ENCODE peak calls at places on chromosomes 3 and 15, in five cellular contexts. Y is HEK293T; G is EL; C is activated CD4-positive, alpha-beta T cell treated with anti-CD3 and anti-CD28 coated beads, Interleukin-2, amount 10 ng/mL, durations not matched to agents 7 days and 5 days; V is neuronal stem cell. K is an unnamed sample.

GRCh38 chr15:75430259-75430658 is 21.2 kb downstream of the SIN3A start:
- DNase-seq in V (no peak), Y (no peak), C (no peak), G (no peak), K (no peak)

GRCh38 chr15:37204698-37205097 is 104.3 kb upstream of the MEIS2 start:
- DNase-seq in Y (no peak), V (no peak), G (peak), C (no peak), K (no peak)

GRCh38 chr15:78749831-78750230 is 61.4 kb downstream of the ADAMTS7 start:
- DNase-seq in Y (no peak), V (no peak), C (no peak), G (no peak), K (no peak)

GRCh38 chr3:29718661-29719065 is 437.8 kb downstream of the RBMS3 start:
- DNase-seq in V (no peak), G (no peak), C (no peak), Y (no peak), K (no peak)

GRCh38 chr3:141303481-141304223 is 64.7 kb upstream of the ZBTB38 start:
- DNase-seq in G (peak), C (peak), Y (peak), V (peak), K (no peak)

GRCh38 chr15:83458396-83458795 is 11.3 kb downstream of the SH3GL3 start:
- DNase-seq in V (no peak), Y (no peak), C (no peak), G (no peak), K (no peak)

GRCh38 chr3:69791111-69791510 is 51.8 kb downstream of the MITF start:
- DNase-seq in V (no peak), Y (no peak), G (peak), C (no peak), K (no peak)

GRCh38 chr3:38247366-38248035 is 18.1 kb upstream of the SLC22A13 start:
- DNase-seq in Y (peak), V (no peak), C (no peak), G (peak), K (no peak)

GRCh38 chr3:135238866-135239434 is 443.9 kb downstream of the EPHB1 start:
- DNase-seq in V (no peak), Y (no peak), G (no peak), C (no peak), K (no peak)

GRCh38 chr3:77693147-77693546 is 653.2 kb downstream of the ROBO2 start:
- DNase-seq in G (no peak), C (no peak), V (no peak), Y (no peak), K (no peak)

GRCh38 chr3:14261229-14261628 is 82.6 kb downstream of the LSM3 start:
- DNase-seq in V (peak), Y (peak), G (peak), C (peak), K (peak)

GRCh38 chr3:152621006-152621868 is 213.7 kb upstream of the P2RY1 start:
- DNase-seq in Y (no peak), V (no peak), G (no peak), C (no peak), K (no peak)

GRCh38 chr15:81270781-81271491 is 53.0 kb downstream of the STARD5 start:
- DNase-seq in V (peak), C (no peak), G (peak), Y (no peak), K (no peak)

GRCh38 chr3:14689247-14689980 is 14.5 kb downstream of the C3orf20 start:
- DNase-seq in Y (no peak), C (no peak), V (no peak), G (no peak), K (no peak)

GRCh38 chr15:36867436-36867835 is 232.9 kb downstream of the MEIS2 start:
- DNase-seq in Y (no peak), C (no peak), V (no peak), G (no peak), K (no peak)

GRCh38 chr3:71062920-71063767 is 520.4 kb downstream of the FOXP1 start:
- DNase-seq in C (peak), Y (no peak), V (no peak), G (peak), K (no peak)